ENCODE peak calls at places on chromosomes 6 and 20, in five cellular contexts. One of them, this sample, is unnamed.

GRCh38 chr20:56989516-56989915 is 276.9 kb downstream of the BMP7 start:
- DNase-seq in RWPE1: no peak
- DNase-seq in heart right ventricle: no peak
- DNase-seq in neural crest cell: no peak
- DNase-seq in nephron progenitor cell: no peak
- DNase-seq in this sample: peak; percentile 7

GRCh38 chr20:37475258-37475657 is 45.8 kb upstream of the NNAT start:
- DNase-seq in RWPE1: no peak
- DNase-seq in heart right ventricle: no peak
- DNase-seq in neural crest cell: no peak
- DNase-seq in nephron progenitor cell: no peak
- DNase-seq in this sample: no peak

GRCh38 chr6:38113810-38114577 is 294.5 kb downstream of the ZFAND3 start:
- DNase-seq in RWPE1: no peak
- DNase-seq in heart right ventricle: no peak
- DNase-seq in neural crest cell: no peak
- DNase-seq in nephron progenitor cell: no peak
- DNase-seq in this sample: no peak

GRCh38 chr20:9503530-9504251 is 10.7 kb upstream of the LAMP5 start:
- DNase-seq in RWPE1: no peak
- DNase-seq in heart right ventricle: no peak
- DNase-seq in neural crest cell: no peak
- DNase-seq in nephron progenitor cell: no peak
- DNase-seq in this sample: no peak

GRCh38 chr6:41970436-41970846 is 28.8 kb upstream of the CCND3 start:
- DNase-seq in RWPE1: peak; percentile 31
- DNase-seq in heart right ventricle: no peak
- DNase-seq in neural crest cell: no peak
- DNase-seq in nephron progenitor cell: no peak
- DNase-seq in this sample: peak; percentile 48

GRCh38 chr20:1150218-1150617 is 31.8 kb downstream of the PSMF1 start:
- DNase-seq in RWPE1: peak; percentile 22
- DNase-seq in heart right ventricle: no peak
- DNase-seq in neural crest cell: no peak
- DNase-seq in nephron progenitor cell: no peak
- DNase-seq in this sample: no peak

GRCh38 chr20:51966296-51966971 is 164.1 kb upstream of the SALL4 start:
- DNase-seq in RWPE1: peak; percentile 57
- DNase-seq in heart right ventricle: peak; percentile 34
- DNase-seq in neural crest cell: peak; percentile 52
- DNase-seq in nephron progenitor cell: peak; percentile 44
- DNase-seq in this sample: peak; percentile 71

GRCh38 chr6:135938588-135939215 is 87.2 kb downstream of the PDE7B start:
- DNase-seq in RWPE1: no peak
- DNase-seq in heart right ventricle: peak; percentile 36
- DNase-seq in neural crest cell: no peak
- DNase-seq in nephron progenitor cell: no peak
- DNase-seq in this sample: no peak

GRCh38 chr6:56692586-56693245 is 50.0 kb upstream of the DST start:
- DNase-seq in RWPE1: no peak
- DNase-seq in heart right ventricle: no peak
- DNase-seq in neural crest cell: no peak
- DNase-seq in nephron progenitor cell: no peak
- DNase-seq in this sample: peak; percentile 60

GRCh38 chr6:33212857-33213165 is 4.5 kb downstream of the RING1 start:
- DNase-seq in RWPE1: no peak
- DNase-seq in heart right ventricle: no peak
- DNase-seq in neural crest cell: no peak
- DNase-seq in nephron progenitor cell: no peak
- DNase-seq in this sample: no peak

GRCh38 chr6:52982680-52983079 is 12.4 kb downstream of the GSTA4 start:
- DNase-seq in RWPE1: no peak
- DNase-seq in heart right ventricle: no peak
- DNase-seq in neural crest cell: no peak
- DNase-seq in nephron progenitor cell: no peak
- DNase-seq in this sample: no peak

GRCh38 chr6:56041591-56041990 is 166.2 kb upstream of the BMP5 start:
- DNase-seq in RWPE1: no peak
- DNase-seq in heart right ventricle: no peak
- DNase-seq in neural crest cell: no peak
- DNase-seq in nephron progenitor cell: no peak
- DNase-seq in this sample: no peak

GRCh38 chr6:166691199-166691598 is 64.1 kb upstream of the RPS6KA2 start:
- DNase-seq in RWPE1: peak; percentile 88
- DNase-seq in heart right ventricle: peak; percentile 62
- DNase-seq in neural crest cell: no peak
- DNase-seq in nephron progenitor cell: no peak
- DNase-seq in this sample: peak; percentile 56

GRCh38 chr6:24694198-24694597 is 24.8 kb downstream of the C6orf62 start:
- DNase-seq in RWPE1: no peak
- DNase-seq in heart right ventricle: no peak
- DNase-seq in neural crest cell: no peak
- DNase-seq in nephron progenitor cell: no peak
- DNase-seq in this sample: no peak

GRCh38 chr20:9179193-9179802 is 110.4 kb downstream of the PLCB4 start:
- DNase-seq in RWPE1: peak; percentile 34
- DNase-seq in heart right ventricle: no peak
- DNase-seq in neural crest cell: no peak
- DNase-seq in nephron progenitor cell: no peak
- DNase-seq in this sample: peak; percentile 25

GRCh38 chr6:138424004-138424904 is 20.2 kb downstream of the HEBP2 start:
- DNase-seq in RWPE1: no peak
- DNase-seq in heart right ventricle: no peak
- DNase-seq in neural crest cell: no peak
- DNase-seq in nephron progenitor cell: no peak
- DNase-seq in this sample: no peak

GRCh38 chr20:856361-856775 is 22.9 kb downstream of the FAM110A start:
- DNase-seq in RWPE1: peak; percentile 97
- DNase-seq in heart right ventricle: no peak
- DNase-seq in neural crest cell: no peak
- DNase-seq in nephron progenitor cell: no peak
- DNase-seq in this sample: peak; percentile 62

GRCh38 chr20:10978713-10979112 is 304.9 kb upstream of the JAG1 start:
- DNase-seq in RWPE1: no peak
- DNase-seq in heart right ventricle: no peak
- DNase-seq in neural crest cell: peak; percentile 6
- DNase-seq in nephron progenitor cell: peak; percentile 49
- DNase-seq in this sample: no peak

GRCh38 chr20:41004561-41005360 is 23.9 kb upstream of the TOP1 start:
- DNase-seq in RWPE1: peak; percentile 69
- DNase-seq in heart right ventricle: no peak
- DNase-seq in neural crest cell: no peak
- DNase-seq in nephron progenitor cell: no peak
- DNase-seq in this sample: no peak

GRCh38 chr6:28943557-28944411 is 20.0 kb upstream of the TRIM27 start:
- DNase-seq in RWPE1: peak; percentile 40
- DNase-seq in heart right ventricle: peak; percentile 79
- DNase-seq in neural crest cell: peak; percentile 69
- DNase-seq in nephron progenitor cell: peak; percentile 80
- DNase-seq in this sample: peak; percentile 76

GRCh38 chr20:36101201-36101600 is 53.3 kb upstream of the EPB41L1 start:
- DNase-seq in RWPE1: no peak
- DNase-seq in heart right ventricle: no peak
- DNase-seq in neural crest cell: no peak
- DNase-seq in nephron progenitor cell: no peak
- DNase-seq in this sample: no peak

GRCh38 chr6:143187173-143187908 is 126.7 kb downstream of the AIG1 start:
- DNase-seq in RWPE1: peak; percentile 26
- DNase-seq in heart right ventricle: peak; percentile 62
- DNase-seq in neural crest cell: no peak
- DNase-seq in nephron progenitor cell: no peak
- DNase-seq in this sample: peak; percentile 76

GRCh38 chr6:130366011-130366963 is at the start of gene TMEM200A:
- DNase-seq in RWPE1: peak; percentile 15
- DNase-seq in heart right ventricle: no peak
- DNase-seq in neural crest cell: peak; percentile 53
- DNase-seq in nephron progenitor cell: peak; percentile 68
- DNase-seq in this sample: peak; percentile 36

GRCh38 chr6:20680697-20681165 is 146.5 kb downstream of the CDKAL1 start:
- DNase-seq in RWPE1: no peak
- DNase-seq in heart right ventricle: no peak
- DNase-seq in neural crest cell: no peak
- DNase-seq in nephron progenitor cell: no peak
- DNase-seq in this sample: no peak

GRCh38 chr6:19805146-19805515 is 32.0 kb upstream of the ID4 start:
- DNase-seq in RWPE1: no peak
- DNase-seq in heart right ventricle: no peak
- DNase-seq in neural crest cell: no peak
- DNase-seq in nephron progenitor cell: no peak
- DNase-seq in this sample: no peak

GRCh38 chr20:6588296-6588695 is 179.2 kb upstream of the BMP2 start:
- DNase-seq in RWPE1: no peak
- DNase-seq in heart right ventricle: no peak
- DNase-seq in neural crest cell: no peak
- DNase-seq in nephron progenitor cell: no peak
- DNase-seq in this sample: no peak

GRCh38 chr6:142074516-142074915 is 58.2 kb upstream of the GJE1 start:
- DNase-seq in RWPE1: no peak
- DNase-seq in heart right ventricle: no peak
- DNase-seq in neural crest cell: no peak
- DNase-seq in nephron progenitor cell: no peak
- DNase-seq in this sample: no peak

GRCh38 chr20:61765081-61765870 is 300.4 kb downstream of the TAF4 start:
- DNase-seq in RWPE1: no peak
- DNase-seq in heart right ventricle: no peak
- DNase-seq in neural crest cell: no peak
- DNase-seq in nephron progenitor cell: no peak
- DNase-seq in this sample: no peak

DNA sequence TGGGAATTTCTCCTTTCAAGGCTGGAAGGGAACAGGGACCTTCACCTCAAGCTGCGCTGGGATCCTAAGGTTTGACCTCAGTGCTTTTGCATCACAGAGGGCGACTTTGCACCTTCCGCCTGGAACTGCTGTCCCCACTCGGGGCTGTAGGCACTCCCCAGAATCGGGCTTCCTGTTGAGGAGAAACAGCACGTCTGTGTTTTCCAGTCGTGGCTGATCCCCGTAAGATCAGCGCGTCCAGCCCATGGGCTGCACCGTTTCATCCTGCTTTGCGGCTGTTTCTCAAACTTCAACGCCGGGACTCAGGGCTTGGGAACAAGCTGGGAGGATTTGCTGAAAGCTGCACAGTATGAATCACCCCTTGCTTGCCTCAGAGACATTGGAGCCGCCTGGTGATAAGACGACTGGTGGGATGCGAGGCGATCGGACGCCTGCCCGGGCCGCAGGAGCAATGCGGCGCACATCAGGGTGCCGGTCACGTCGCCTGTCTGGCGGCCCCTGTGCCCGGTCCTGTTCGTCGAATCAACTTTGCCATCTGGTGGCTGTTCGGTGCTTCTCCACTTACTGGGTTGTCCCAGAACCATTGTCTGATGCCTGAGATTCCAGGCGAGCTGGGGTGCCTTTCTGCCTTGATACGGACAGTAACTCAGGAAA is 53.6 kb upstream of the FRMD1 start:
- DNase-seq in RWPE1: peak; percentile 32
- DNase-seq in heart right ventricle: peak; percentile 75
- DNase-seq in neural crest cell: peak; percentile 44
- DNase-seq in nephron progenitor cell: peak; percentile 57
- DNase-seq in this sample: peak; percentile 26
- TF ChIP-seq CTCF in RWPE1: peak; percentile 17
- TF ChIP-seq CTCF in heart right ventricle: peak; percentile 58
- TF ChIP-seq CTCF in neural crest cell: peak; percentile 55
- TF ChIP-seq CTCF in nephron progenitor cell: no peak
- TF ChIP-seq CTCF in this sample: peak; percentile 65

GRCh38 chr6:36717871-36718540 is 20.4 kb downstream of the RAB44 start:
- DNase-seq in RWPE1: no peak
- DNase-seq in heart right ventricle: no peak
- DNase-seq in neural crest cell: no peak
- DNase-seq in nephron progenitor cell: no peak
- DNase-seq in this sample: no peak
- TF ChIP-seq CTCF in RWPE1: no peak
- TF ChIP-seq CTCF in heart right ventricle: no peak
- TF ChIP-seq CTCF in neural crest cell: no peak
- TF ChIP-seq CTCF in nephron progenitor cell: no peak
- TF ChIP-seq CTCF in this sample: no peak

GRCh38 chr6:16380220-16380809 is 141.9 kb downstream of the GMPR start:
- DNase-seq in RWPE1: no peak
- DNase-seq in heart right ventricle: peak; percentile 44
- DNase-seq in neural crest cell: no peak
- DNase-seq in nephron progenitor cell: no peak
- DNase-seq in this sample: no peak
- TF ChIP-seq CTCF in RWPE1: no peak
- TF ChIP-seq CTCF in heart right ventricle: no peak
- TF ChIP-seq CTCF in neural crest cell: no peak
- TF ChIP-seq CTCF in nephron progenitor cell: no peak
- TF ChIP-seq CTCF in this sample: no peak

GRCh38 chr20:50930139-50931047 is 844 bp downstream of the ADNP start:
- DNase-seq in RWPE1: peak; percentile 60
- DNase-seq in heart right ventricle: peak; percentile 17
- DNase-seq in neural crest cell: peak; percentile 18
- DNase-seq in nephron progenitor cell: peak; percentile 53
- DNase-seq in this sample: no peak

GRCh38 chr20:50931306-50932015 is at the start of gene ADNP:
- DNase-seq in RWPE1: peak; percentile 90
- DNase-seq in heart right ventricle: peak; percentile 93
- DNase-seq in neural crest cell: peak; percentile 87
- DNase-seq in nephron progenitor cell: peak; percentile 87
- DNase-seq in this sample: peak; percentile 77

GRCh38 chr20:50931048-50931305 is 260 bp downstream of the ADNP start:
- DNase-seq in RWPE1: no peak
- DNase-seq in heart right ventricle: no peak
- DNase-seq in neural crest cell: no peak
- DNase-seq in nephron progenitor cell: no peak
- DNase-seq in this sample: no peak

GRCh38 chr20:50929299-50930138 is 1.7 kb downstream of the ADNP start:
- DNase-seq in RWPE1: peak; percentile 90
- DNase-seq in heart right ventricle: peak; percentile 90
- DNase-seq in neural crest cell: peak; percentile 95
- DNase-seq in nephron progenitor cell: peak; percentile 88
- DNase-seq in this sample: peak; percentile 94

GRCh38 chr20:50928469-50928868 is 2.8 kb downstream of the ADNP start:
- DNase-seq in RWPE1: no peak
- DNase-seq in heart right ventricle: no peak
- DNase-seq in neural crest cell: no peak
- DNase-seq in nephron progenitor cell: no peak
- DNase-seq in this sample: no peak
- TF ChIP-seq CTCF in RWPE1: no peak
- TF ChIP-seq CTCF in heart right ventricle: no peak
- TF ChIP-seq CTCF in neural crest cell: no peak
- TF ChIP-seq CTCF in nephron progenitor cell: no peak
- TF ChIP-seq CTCF in this sample: peak; percentile 31

GRCh38 chr20:15642099-15642498 is 931.1 kb downstream of the KIF16B start:
- DNase-seq in RWPE1: no peak
- DNase-seq in heart right ventricle: no peak
- DNase-seq in neural crest cell: no peak
- DNase-seq in nephron progenitor cell: no peak
- DNase-seq in this sample: no peak

GRCh38 chr20:15638781-15639180 is 934.5 kb downstream of the KIF16B start:
- DNase-seq in RWPE1: no peak
- DNase-seq in heart right ventricle: no peak
- DNase-seq in neural crest cell: no peak
- DNase-seq in nephron progenitor cell: no peak
- DNase-seq in this sample: no peak

GRCh38 chr20:15639839-15640238 is 933.4 kb downstream of the KIF16B start:
- DNase-seq in RWPE1: no peak
- DNase-seq in heart right ventricle: no peak
- DNase-seq in neural crest cell: no peak
- DNase-seq in nephron progenitor cell: no peak
- DNase-seq in this sample: no peak

GRCh38 chr20:15642676-15643075 is 930.6 kb downstream of the KIF16B start:
- DNase-seq in RWPE1: no peak
- DNase-seq in heart right ventricle: no peak
- DNase-seq in neural crest cell: no peak
- DNase-seq in nephron progenitor cell: no peak
- DNase-seq in this sample: peak; percentile 30

GRCh38 chr20:15643713-15644112 is 929.5 kb downstream of the KIF16B start:
- DNase-seq in RWPE1: peak; percentile 18
- DNase-seq in heart right ventricle: no peak
- DNase-seq in neural crest cell: no peak
- DNase-seq in nephron progenitor cell: no peak
- DNase-seq in this sample: no peak
- TF ChIP-seq CTCF in RWPE1: peak; percentile 20
- TF ChIP-seq CTCF in heart right ventricle: no peak
- TF ChIP-seq CTCF in neural crest cell: peak; percentile 37
- TF ChIP-seq CTCF in nephron progenitor cell: no peak
- TF ChIP-seq CTCF in this sample: peak; percentile 77

This sample was measured in HFFc6.